ENCODE peak calls at places on chromosomes 5 and 9, in nine cellular contexts. N, Z, G, E, S, J, W, F and Q are unnamed samples.

GRCh38 chr5:151251621-151252020 is 1.4 kb upstream of the GM2A start:
- DNase-seq in S (no peak), E (no peak), W (no peak), N (no peak), J (no peak), F (no peak), Z (no peak), G (no peak), Q (no peak)

GRCh38 chr9:77648458-77649108 is 461 bp upstream of the GNA14 start:
- DNase-seq in E (peak; percentile 80), G (no peak), Z (peak; percentile 51), N (peak; percentile 61), S (peak; percentile 31), W (no peak), F (peak; percentile 11), J (peak; percentile 83), Q (no peak)

GRCh38 chr5:150960791-150961396 is 56.1 kb upstream of the ZNF300 start:
- DNase-seq in Z (no peak), F (no peak), S (no peak), E (no peak), W (no peak), J (no peak), G (no peak), N (no peak), Q (no peak)

GRCh38 chr9:95096381-95096780 is 221.1 kb downstream of the FANCC start:
- DNase-seq in W (no peak), S (no peak), J (no peak), N (no peak), F (no peak), G (no peak), E (no peak), Z (no peak), Q (no peak)

GRCh38 chr9:21682376-21682775 is 120.1 kb upstream of the MTAP start:
- DNase-seq in W (no peak), Z (peak; percentile 38), S (no peak), N (no peak), G (no peak), E (no peak), J (no peak), F (no peak), Q (no peak)

GRCh38 chr5:124156408-124157027 is 589.9 kb downstream of the ZNF608 start:
- DNase-seq in N (no peak), S (no peak), Z (peak; percentile 60), F (peak; percentile 26), W (no peak), J (no peak), G (no peak), E (no peak), Q (no peak)

GRCh38 chr5:89190515-89191265 is 307.7 kb upstream of the MEF2C start:
- DNase-seq in E (no peak), W (no peak), N (no peak), J (no peak), S (no peak), Z (no peak), F (no peak), G (no peak), Q (no peak)

GRCh38 chr5:145948921-145949320 is 12.5 kb downstream of the SH3RF2 start:
- DNase-seq in G (no peak), J (no peak), W (no peak), F (no peak), E (no peak), Z (no peak), S (no peak), N (no peak), Q (no peak)

GRCh38 chr9:35564658-35565061 is 40.4 kb upstream of the TESK1 start:
- DNase-seq in G (no peak), Z (no peak), E (no peak), F (no peak), S (peak; percentile 83), W (no peak), J (no peak), N (no peak), Q (no peak)

GRCh38 chr9:130372057-130372456 is 72.7 kb upstream of the ASS1 start:
- DNase-seq in Z (no peak), S (no peak), N (no peak), J (no peak), W (no peak), E (no peak), G (no peak), F (no peak), Q (no peak)

GRCh38 chr5:6900247-6900646 is 187.0 kb downstream of the TENT4A start:
- DNase-seq in E (no peak), F (no peak), S (no peak), W (no peak), Z (no peak), G (no peak), J (no peak), N (no peak), Q (no peak)

GRCh38 chr5:135456238-135457099 is 4.3 kb upstream of the TIFAB start:
- DNase-seq in G (no peak), Z (no peak), S (peak; percentile 71), W (no peak), N (peak; percentile 40), J (peak; percentile 80), F (peak; percentile 88), E (peak; percentile 76), Q (no peak)

GRCh38 chr5:172858990-172859811 is 25.1 kb downstream of the ERGIC1 start:
- DNase-seq in G (peak; percentile 65), Z (peak; percentile 96), E (no peak), J (peak; percentile 93), W (no peak), F (peak; percentile 78), S (peak; percentile 86), N (peak; percentile 74), Q (no peak)

GRCh38 chr5:370311-370958 is 48.9 kb downstream of the AHRR start:
- DNase-seq in Z (no peak), G (no peak), J (peak; percentile 63), S (peak; percentile 9), W (no peak), N (no peak), E (peak; percentile 31), F (no peak), Q (no peak)
- H3K4me1 ChIP-seq in Z (peaks cover 25% of the 10 kb centered on the region), G (no peaks in the 10 kb centered on the region), J (no peaks in the 10 kb centered on the region), S (peaks cover 13% of the 10 kb centered on the region), W (no peaks in the 10 kb centered on the region), N (peaks cover 35% of the 10 kb centered on the region), E (peaks cover 27% of the 10 kb centered on the region), F (peaks cover 52% of the 10 kb centered on the region), Q (peaks cover 12% of the 10 kb centered on the region)

DNA sequence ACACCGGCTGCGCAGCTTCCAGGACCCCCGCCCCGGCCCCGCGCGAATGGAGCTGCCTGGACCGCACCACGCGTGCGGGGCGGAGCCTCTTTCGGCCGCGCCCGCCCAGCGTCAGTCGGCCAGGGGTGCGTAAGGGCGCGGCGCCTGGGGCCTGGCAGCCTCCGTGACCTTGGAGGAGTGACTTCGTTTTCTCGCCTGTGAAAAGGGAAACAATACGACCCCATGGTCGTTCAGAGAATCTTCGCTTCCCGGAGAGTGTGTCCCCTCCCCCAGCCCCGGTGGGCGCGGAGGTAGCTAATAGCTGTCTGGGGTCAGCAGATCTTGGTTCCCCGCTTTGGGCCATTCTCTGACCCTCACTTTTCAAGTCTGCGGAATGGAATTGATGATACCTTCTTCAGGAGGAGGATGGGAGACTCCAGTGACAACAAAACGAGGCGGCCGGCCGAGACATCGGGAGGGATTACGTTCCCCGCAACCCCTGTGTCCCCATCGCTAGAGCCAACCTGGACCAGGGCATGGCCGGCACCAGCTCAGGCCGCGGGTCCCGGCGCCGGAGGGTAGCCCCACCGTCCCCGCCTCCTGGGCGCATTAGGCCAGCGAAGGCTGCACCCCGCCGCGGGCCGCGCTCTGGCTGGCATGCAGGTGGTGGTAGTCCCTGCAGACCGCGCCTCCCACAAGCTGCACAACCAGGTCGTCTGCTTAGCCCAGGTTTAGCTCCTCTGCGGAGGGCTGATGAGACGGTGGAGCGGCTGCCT is 5.5 kb upstream of the CDHR2 start:
- DNase-seq in W (peak; percentile 74), J (peak; percentile 89), F (no peak), N (peak; percentile 91), Z (no peak), S (no peak), E (peak; percentile 95), G (no peak), Q (peak; percentile 60)
- H3K27ac ChIP-seq in W (peak overlapping the region; percentile 88), J (no peak overlapping the region), F (no peak overlapping the region), N (peak overlapping the region; percentile 99), Z (no peak overlapping the region), S (peak overlapping the region; percentile 50), E (peak overlapping the region; percentile 89), G (no peak overlapping the region), Q (peak overlapping the region; percentile 85)

GRCh38 chr9:92948032-92948534 is 760 bp downstream of the FGD3 start:
- DNase-seq in F (no peak), J (peak; percentile 38), N (no peak), G (no peak), S (no peak), W (peak; percentile 41), E (no peak), Z (no peak), Q (no peak)

GRCh38 chr9:92947268-92948031 is at the start of gene FGD3:
- DNase-seq in Z (no peak), S (no peak), J (peak; percentile 78), G (no peak), F (peak; percentile 5), W (peak; percentile 41), E (no peak), N (peak; percentile 68), Q (peak; percentile 44)

GRCh38 chr9:92950359-92950955 is 3.1 kb downstream of the FGD3 start:
- DNase-seq in G (no peak), S (no peak), J (peak; percentile 30), W (no peak), F (no peak), Z (no peak), E (no peak), N (no peak), Q (no peak)

GRCh38 chr9:92949266-92949982 is 2.1 kb downstream of the FGD3 start:
- DNase-seq in N (no peak), J (peak; percentile 59), S (no peak), Z (no peak), G (no peak), W (no peak), E (no peak), F (no peak), Q (no peak)

GRCh38 chr9:92948632-92949031 is 1.3 kb downstream of the FGD3 start:
- DNase-seq in N (no peak), G (no peak), S (no peak), J (peak; percentile 50), Z (no peak), F (no peak), W (no peak), E (no peak), Q (no peak)
- H3K4me1 ChIP-seq in N (peaks cover 8% of the 10 kb centered on the region), G (peaks cover 3% of the 10 kb centered on the region), S (peaks cover 10% of the 10 kb centered on the region), J (no peaks in the 10 kb centered on the region), Z (no peaks in the 10 kb centered on the region), F (peaks cover 3% of the 10 kb centered on the region), W (peaks cover 46% of the 10 kb centered on the region), E (peaks cover 7% of the 10 kb centered on the region), Q (peaks cover 63% of the 10 kb centered on the region)

GRCh38 chr9:110880123-110880522 is 158.1 kb downstream of the LPAR1 start:
- DNase-seq in F (peak; percentile 85), E (no peak), N (no peak), J (no peak), W (no peak), Z (no peak), G (no peak), S (no peak), Q (no peak)
- H3K27ac ChIP-seq in F (no peak overlapping the region), E (no peak overlapping the region), N (peak overlapping the region; percentile 41), J (no peak overlapping the region), W (no peak overlapping the region), Z (no peak overlapping the region), G (peak overlapping the region; percentile 43), S (no peak overlapping the region), Q (no peak overlapping the region)

GRCh38 chr9:134326754-134327526 is 685 bp downstream of the RXRA start:
- DNase-seq in E (peak; percentile 87), G (no peak), Z (peak; percentile 43), W (no peak), N (peak; percentile 67), J (peak; percentile 79), S (no peak), F (no peak), Q (no peak)
- H3K4me1 ChIP-seq in E (peaks cover 31% of the 10 kb centered on the region), G (peaks cover 70% of the 10 kb centered on the region), Z (peaks cover 21% of the 10 kb centered on the region), W (peaks cover 4% of the 10 kb centered on the region), N (peaks cover 62% of the 10 kb centered on the region), J (no peaks in the 10 kb centered on the region), S (peaks cover 70% of the 10 kb centered on the region), F (peaks cover 40% of the 10 kb centered on the region), Q (peaks cover 19% of the 10 kb centered on the region)